ENCODE peak calls at places on chromosomes 5 and 9, in ten cellular contexts. One of them, this sample, is unnamed.
A peak's percentile ranks its signal among the peaks of the same experiment; 100 is the strongest.

GRCh38 chr5:77168884-77169254 is 41.6 kb upstream of the PDE8B start:
- DNase-seq in RWPE2: no peak
- DNase-seq in ELR: peak; percentile 13
- DNase-seq in NAMALWA: no peak
- DNase-seq in activated T-cell treated with anti-CD3 and anti-CD28 coated beads, Interleukin-2, amount 50 U/mL, for 72 hours: no peak
- DNase-seq in left kidney: peak; percentile 33
- DNase-seq in fibroblast of pulmonary artery: peak; percentile 12
- DNase-seq in RWPE1: no peak
- DNase-seq in EL: no peak
- DNase-seq in stimulated activated CD4-positive, alpha-beta T cell treated with anti-CD3 and anti-CD28 coated beads, Interleukin-2, amount 100 ng/mL, for 48 hours: no peak
- DNase-seq in this sample: no peak

GRCh38 chr5:176400382-176401156 is 12.0 kb downstream of the HIGD2A start:
- DNase-seq in RWPE2: peak; percentile 61
- DNase-seq in ELR: no peak
- DNase-seq in NAMALWA: no peak
- DNase-seq in activated T-cell treated with anti-CD3 and anti-CD28 coated beads, Interleukin-2, amount 50 U/mL, for 72 hours: no peak
- DNase-seq in left kidney: no peak
- DNase-seq in fibroblast of pulmonary artery: no peak
- DNase-seq in RWPE1: peak; percentile 86
- DNase-seq in EL: no peak
- DNase-seq in stimulated activated CD4-positive, alpha-beta T cell treated with anti-CD3 and anti-CD28 coated beads, Interleukin-2, amount 100 ng/mL, for 48 hours: no peak
- DNase-seq in this sample: no peak

GRCh38 chr5:54390015-54390414 is 65.5 kb upstream of the HSPB3 start:
- DNase-seq in RWPE2: peak; percentile 74
- DNase-seq in ELR: peak; percentile 89
- DNase-seq in NAMALWA: no peak
- DNase-seq in activated T-cell treated with anti-CD3 and anti-CD28 coated beads, Interleukin-2, amount 50 U/mL, for 72 hours: no peak
- DNase-seq in left kidney: peak; percentile 74
- DNase-seq in fibroblast of pulmonary artery: peak; percentile 82
- DNase-seq in RWPE1: peak; percentile 94
- DNase-seq in EL: peak; percentile 95
- DNase-seq in stimulated activated CD4-positive, alpha-beta T cell treated with anti-CD3 and anti-CD28 coated beads, Interleukin-2, amount 100 ng/mL, for 48 hours: no peak
- DNase-seq in this sample: peak; percentile 53

GRCh38 chr5:67879619-67880357 is 335.8 kb upstream of the PIK3R1 start:
- DNase-seq in RWPE2: no peak
- DNase-seq in ELR: peak; percentile 4
- DNase-seq in NAMALWA: no peak
- DNase-seq in activated T-cell treated with anti-CD3 and anti-CD28 coated beads, Interleukin-2, amount 50 U/mL, for 72 hours: no peak
- DNase-seq in left kidney: no peak
- DNase-seq in fibroblast of pulmonary artery: peak; percentile 58
- DNase-seq in RWPE1: peak; percentile 81
- DNase-seq in EL: no peak
- DNase-seq in stimulated activated CD4-positive, alpha-beta T cell treated with anti-CD3 and anti-CD28 coated beads, Interleukin-2, amount 100 ng/mL, for 48 hours: no peak
- DNase-seq in this sample: no peak

GRCh38 chr5:127697894-127698600 is 5.1 kb upstream of the CCDC192 start:
- DNase-seq in RWPE2: no peak
- DNase-seq in ELR: peak; percentile 72
- DNase-seq in NAMALWA: no peak
- DNase-seq in activated T-cell treated with anti-CD3 and anti-CD28 coated beads, Interleukin-2, amount 50 U/mL, for 72 hours: no peak
- DNase-seq in left kidney: peak; percentile 8
- DNase-seq in fibroblast of pulmonary artery: peak; percentile 19
- DNase-seq in RWPE1: peak; percentile 17
- DNase-seq in EL: peak; percentile 76
- DNase-seq in stimulated activated CD4-positive, alpha-beta T cell treated with anti-CD3 and anti-CD28 coated beads, Interleukin-2, amount 100 ng/mL, for 48 hours: no peak
- DNase-seq in this sample: no peak

GRCh38 chr5:1121101-1121500 is 9.2 kb upstream of the SLC12A7 start:
- DNase-seq in RWPE2: no peak
- DNase-seq in ELR: no peak
- DNase-seq in NAMALWA: no peak
- DNase-seq in activated T-cell treated with anti-CD3 and anti-CD28 coated beads, Interleukin-2, amount 50 U/mL, for 72 hours: no peak
- DNase-seq in left kidney: no peak
- DNase-seq in fibroblast of pulmonary artery: no peak
- DNase-seq in RWPE1: no peak
- DNase-seq in EL: no peak
- DNase-seq in stimulated activated CD4-positive, alpha-beta T cell treated with anti-CD3 and anti-CD28 coated beads, Interleukin-2, amount 100 ng/mL, for 48 hours: no peak
- DNase-seq in this sample: no peak

GRCh38 chr9:128164332-128164885 is 4.3 kb downstream of the BBLN start:
- DNase-seq in RWPE2: no peak
- DNase-seq in ELR: no peak
- DNase-seq in NAMALWA: no peak
- DNase-seq in activated T-cell treated with anti-CD3 and anti-CD28 coated beads, Interleukin-2, amount 50 U/mL, for 72 hours: no peak
- DNase-seq in left kidney: no peak
- DNase-seq in fibroblast of pulmonary artery: no peak
- DNase-seq in RWPE1: no peak
- DNase-seq in EL: no peak
- DNase-seq in stimulated activated CD4-positive, alpha-beta T cell treated with anti-CD3 and anti-CD28 coated beads, Interleukin-2, amount 100 ng/mL, for 48 hours: no peak
- DNase-seq in this sample: no peak

GRCh38 chr9:98506422-98507054 is 202.2 kb downstream of the GABBR2 start:
- DNase-seq in RWPE2: no peak
- DNase-seq in ELR: no peak
- DNase-seq in NAMALWA: no peak
- DNase-seq in activated T-cell treated with anti-CD3 and anti-CD28 coated beads, Interleukin-2, amount 50 U/mL, for 72 hours: no peak
- DNase-seq in left kidney: no peak
- DNase-seq in fibroblast of pulmonary artery: no peak
- DNase-seq in RWPE1: no peak
- DNase-seq in EL: no peak
- DNase-seq in stimulated activated CD4-positive, alpha-beta T cell treated with anti-CD3 and anti-CD28 coated beads, Interleukin-2, amount 100 ng/mL, for 48 hours: no peak
- DNase-seq in this sample: no peak

GRCh38 chr9:78325846-78326350 is 29.0 kb downstream of the PSAT1 start:
- DNase-seq in RWPE2: no peak
- DNase-seq in ELR: no peak
- DNase-seq in NAMALWA: no peak
- DNase-seq in activated T-cell treated with anti-CD3 and anti-CD28 coated beads, Interleukin-2, amount 50 U/mL, for 72 hours: no peak
- DNase-seq in left kidney: no peak
- DNase-seq in fibroblast of pulmonary artery: no peak
- DNase-seq in RWPE1: no peak
- DNase-seq in EL: no peak
- DNase-seq in stimulated activated CD4-positive, alpha-beta T cell treated with anti-CD3 and anti-CD28 coated beads, Interleukin-2, amount 100 ng/mL, for 48 hours: no peak
- DNase-seq in this sample: no peak

GRCh38 chr5:15009420-15009819 is 137.8 kb upstream of the ANKH start:
- DNase-seq in RWPE2: no peak
- DNase-seq in ELR: peak; percentile 77
- DNase-seq in NAMALWA: no peak
- DNase-seq in activated T-cell treated with anti-CD3 and anti-CD28 coated beads, Interleukin-2, amount 50 U/mL, for 72 hours: no peak
- DNase-seq in left kidney: peak; percentile 50
- DNase-seq in fibroblast of pulmonary artery: peak; percentile 87
- DNase-seq in RWPE1: peak; percentile 75
- DNase-seq in EL: peak; percentile 80
- DNase-seq in stimulated activated CD4-positive, alpha-beta T cell treated with anti-CD3 and anti-CD28 coated beads, Interleukin-2, amount 100 ng/mL, for 48 hours: no peak
- DNase-seq in this sample: peak; percentile 89

GRCh38 chr5:1658665-1659064 is 134.9 kb upstream of the LPCAT1 start:
- DNase-seq in RWPE2: no peak
- DNase-seq in ELR: no peak
- DNase-seq in NAMALWA: no peak
- DNase-seq in activated T-cell treated with anti-CD3 and anti-CD28 coated beads, Interleukin-2, amount 50 U/mL, for 72 hours: no peak
- DNase-seq in left kidney: no peak
- DNase-seq in fibroblast of pulmonary artery: no peak
- DNase-seq in RWPE1: no peak
- DNase-seq in EL: no peak
- DNase-seq in stimulated activated CD4-positive, alpha-beta T cell treated with anti-CD3 and anti-CD28 coated beads, Interleukin-2, amount 100 ng/mL, for 48 hours: no peak
- DNase-seq in this sample: no peak

This sample was measured in lung microvascular endothelial cell.